ENCODE peak calls at places on chromosomes 2 and 18, in seven cellular contexts. G, F, N, X, T, O and V are unnamed samples.

GRCh38 chr2:47456851-47457250 is 53.9 kb downstream of the MSH2 start:
- DNase-seq in G (no peak), F (no peak), N (no peak), X (no peak), T (no peak), O (no peak), V (no peak)

GRCh38 chr2:146576301-146576700 is 1268.5 kb upstream of the ACVR2A start:
- DNase-seq in G (no peak), F (no peak), N (no peak), X (no peak), T (no peak), O (no peak), V (no peak)

GRCh38 chr2:19743641-19744040 is 158.1 kb downstream of the TTC32 start:
- DNase-seq in G (no peak), F (no peak), N (no peak), X (no peak), T (no peak), O (no peak), V (no peak)

GRCh38 chr2:152532241-152532640 is 185.0 kb downstream of the PRPF40A start:
- DNase-seq in G (no peak), F (no peak), N (no peak), X (no peak), T (no peak), O (no peak), V (no peak)

GRCh38 chr2:1494906-1495305 is 81.6 kb downstream of the TPO start:
- DNase-seq in G (no peak), F (no peak), N (no peak), X (no peak), T (no peak), O (no peak), V (no peak)

GRCh38 chr2:181784556-181784955 is 104.2 kb upstream of the NEUROD1 start:
- DNase-seq in G (no peak), F (no peak), N (no peak), X (no peak), T (no peak), O (no peak), V (no peak)

GRCh38 chr2:109287413-109287812 is 158.4 kb downstream of the SH3RF3 start:
- DNase-seq in G (no peak), F (no peak), N (no peak), X (no peak), T (no peak), O (no peak), V (no peak)

GRCh38 chr18:8800445-8800844 is 95.1 kb downstream of the MTCL1 start:
- DNase-seq in G (peak), F (peak), N (no peak), X (no peak), T (no peak), O (no peak), V (no peak)

GRCh38 chr18:5294113-5294617 is 1.4 kb downstream of the ZBTB14 start:
- DNase-seq in G (peak), F (no peak), N (peak), X (no peak), T (peak), O (no peak), V (no peak)

GRCh38 chr2:197286805-197287595 is 23.6 kb downstream of the ANKRD44 start:
- DNase-seq in G (peak), F (no peak), N (no peak), X (peak), T (no peak), O (peak), V (no peak)

GRCh38 chr18:44474067-44474411 is 206.6 kb upstream of the SETBP1 start:
- DNase-seq in G (no peak), F (no peak), N (no peak), X (no peak), T (no peak), O (no peak), V (no peak)